ENCODE peak calls at places on chromosome 14, in seven cellular contexts. E is effector memory CD8-positive, alpha-beta T cell; W is tibial artery; K is amygdala; O is DMS153; H is stimulated activated CD4-positive, alpha-beta T cell treated with anti-CD3 and anti-CD28 coated beads, Interleukin-1b, Interleukin-23, amount 100 ng/mL, for 24 hours; Y is GM06990. A is an unnamed sample.

GRCh38 chr14:43981135-43981787 is 525.8 kb downstream of the FSCB start:
- DNase-seq in K (no peak), Y (no peak), E (no peak), H (no peak), W (no peak), O (peak; percentile 39), A (no peak)

GRCh38 chr14:54815016-54815415 is 87.6 kb downstream of the GCH1 start:
- DNase-seq in O (no peak), Y (no peak), K (no peak), H (no peak), E (no peak), W (no peak), A (no peak)

GRCh38 chr14:105161314-105161713 is 7.3 kb downstream of the JAG2 start:
- DNase-seq in K (no peak), W (no peak), H (no peak), Y (no peak), E (no peak), O (peak; percentile 76), A (no peak)

GRCh38 chr14:105879867-105880561 is 353.6 kb downstream of the TMEM121 start:
- DNase-seq in H (no peak), K (no peak), O (no peak), Y (no peak), E (no peak), W (peak; percentile 60), A (no peak)

GRCh38 chr14:102829106-102829505 is 51.9 kb downstream of the TRAF3 start:
- DNase-seq in Y (no peak), O (no peak), K (no peak), W (no peak), E (no peak), H (no peak), A (no peak)

GRCh38 chr14:69580009-69580577 is 5.4 kb upstream of the CCDC177 start:
- DNase-seq in O (peak; percentile 44), Y (no peak), W (no peak), K (no peak), E (no peak), H (no peak), A (no peak)

GRCh38 chr14:105065280-105066228 is at the start of gene GPR132:
- DNase-seq in W (peak; percentile 71), E (peak; percentile 90), O (no peak), Y (peak; percentile 87), K (no peak), H (peak; percentile 67), A (no peak)

GRCh38 chr14:99252940-99253868 is 18.8 kb downstream of the BCL11B start:
- DNase-seq in H (no peak), W (peak; percentile 48), O (no peak), K (no peak), E (no peak), Y (no peak), A (no peak)

GRCh38 chr14:69153848-69154208 is 909 bp upstream of the DCAF5 start:
- DNase-seq in O (no peak), H (no peak), Y (no peak), K (no peak), E (no peak), W (no peak), A (no peak)

GRCh38 chr14:22052795-22053194 is 379.2 kb upstream of the OR4E1 start:
- DNase-seq in H (no peak), Y (no peak), K (no peak), O (no peak), W (no peak), E (no peak), A (no peak)

GRCh38 chr14:69624131-69624530 is 12.7 kb downstream of the SUSD6 start:
- DNase-seq in K (no peak), H (no peak), E (no peak), W (no peak), O (no peak), Y (no peak), A (no peak)

GRCh38 chr14:69693823-69694729 is 72.9 kb upstream of the SRSF5 start:
- DNase-seq in W (no peak), E (no peak), K (no peak), H (no peak), Y (no peak), O (peak; percentile 25), A (no peak)

GRCh38 chr14:24437736-24438067 is 4.9 kb downstream of the SDR39U1 start:
- DNase-seq in E (no peak), Y (no peak), K (no peak), O (no peak), W (no peak), H (no peak), A (no peak)

GRCh38 chr14:28116716-28117115 is 649.9 kb upstream of the FOXG1 start:
- DNase-seq in E (no peak), Y (no peak), K (no peak), O (no peak), H (no peak), W (no peak), A (no peak)